ENCODE peak calls at places on chromosome 10, in five cellular contexts. U is hepatic stellate cell, S is uterus, Y is AG08395, N is Calu3. K is an unnamed sample.

GRCh38 chr10:103558916-103559315 is 65.4 kb downstream of the NEURL1 start:
- DNase-seq in U (no peak), S (no peak), Y (no peak), N (no peak), K (no peak)

GRCh38 chr10:17386021-17386420 is 68.4 kb downstream of the ST8SIA6 start:
- DNase-seq in U (no peak), S (no peak), Y (no peak), N (no peak), K (no peak)

GRCh38 chr10:7264313-7264741 is 146.5 kb downstream of the SFMBT2 start:
- DNase-seq in U (no peak), S (no peak), Y (no peak), N (peak), K (peak)

GRCh38 chr10:30803901-30804322 is 174.4 kb upstream of the LYZL2 start:
- DNase-seq in U (peak), S (peak), Y (peak), N (no peak), K (no peak)

GRCh38 chr10:97220371-97220770 is 34.6 kb upstream of the SLIT1 start:
- DNase-seq in U (no peak), S (no peak), Y (no peak), N (no peak), K (no peak)

GRCh38 chr10:86979977-86980448 is 11.7 kb downstream of the ADIRF start:
- DNase-seq in U (peak), S (peak), Y (peak), N (no peak), K (no peak)

GRCh38 chr10:129784286-129784685 is 179.8 kb downstream of the EBF3 start:
- DNase-seq in U (no peak), S (no peak), Y (no peak), N (no peak), K (no peak)

GRCh38 chr10:5575482-5576153 is 50.9 kb downstream of the CALML3 start:
- DNase-seq in U (peak), S (no peak), Y (peak), N (no peak), K (peak)

GRCh38 chr10:34303022-34303421 is 512.1 kb downstream of the PARD3 start:
- DNase-seq in U (no peak), S (no peak), Y (no peak), N (no peak), K (no peak)

GRCh38 chr10:86941991-86942421 is 15.4 kb downstream of the MMRN2 start:
- DNase-seq in U (no peak), S (no peak), Y (no peak), N (no peak), K (no peak)

GRCh38 chr10:130111848-130112180 is 1.2 kb upstream of the C10orf143 start:
- DNase-seq in U (no peak), S (no peak), Y (no peak), N (no peak), K (no peak)

GRCh38 chr10:104117839-104118323 is 4.1 kb upstream of the SFR1 start:
- DNase-seq in U (no peak), S (no peak), Y (no peak), N (peak), K (no peak)

GRCh38 chr10:31912898-31913847 is 15.5 kb downstream of the ARHGAP12 start:
- DNase-seq in U (no peak), S (no peak), Y (peak), N (no peak), K (no peak)

GRCh38 chr10:42744134-42744701 is 38.4 kb upstream of the BMS1 start:
- DNase-seq in U (no peak), S (no peak), Y (no peak), N (no peak), K (no peak)

GRCh38 chr10:12241810-12242529 is 46.0 kb downstream of the CDC123 start:
- DNase-seq in U (no peak), S (no peak), Y (no peak), N (no peak), K (no peak)

GRCh38 chr10:98331888-98332287 is 63.9 kb upstream of the LOXL4 start:
- DNase-seq in U (no peak), S (no peak), Y (no peak), N (no peak), K (peak)

GRCh38 chr10:408223-408622 is 273.0 kb downstream of the ZMYND11 start:
- DNase-seq in U (no peak), S (no peak), Y (peak), N (no peak), K (no peak)

GRCh38 chr10:5395168-5395567 is 9.5 kb downstream of the TUBAL3 start:
- DNase-seq in U (no peak), S (no peak), Y (no peak), N (no peak), K (no peak)

GRCh38 chr10:26696786-26697162 is 727 bp upstream of the PDSS1 start:
- DNase-seq in U (no peak), S (no peak), Y (no peak), N (no peak), K (no peak)

GRCh38 chr10:62747195-62747594 is 57.3 kb upstream of the ADO start:
- DNase-seq in U (peak), S (no peak), Y (no peak), N (no peak), K (no peak)

GRCh38 chr10:114486938-114487814 is 82.9 kb upstream of the AFAP1L2 start:
- DNase-seq in U (no peak), S (no peak), Y (no peak), N (no peak), K (no peak)

GRCh38 chr10:17217661-17218306 is 10.3 kb upstream of the VIM start:
- DNase-seq in U (peak), S (no peak), Y (peak), N (no peak), K (no peak)

GRCh38 chr10:4812041-4812440 is 14.0 kb upstream of the AKR1E2 start:
- DNase-seq in U (no peak), S (no peak), Y (peak), N (no peak), K (no peak)

GRCh38 chr10:1166828-1167275 is 110.7 kb downstream of the WDR37 start:
- DNase-seq in U (no peak), S (no peak), Y (no peak), N (no peak), K (no peak)

GRCh38 chr10:103553743-103554487 is 60.4 kb downstream of the NEURL1 start:
- DNase-seq in U (no peak), S (no peak), Y (no peak), N (no peak), K (no peak)

GRCh38 chr10:69541463-69541862 is 31.8 kb downstream of the NEUROG3 start:
- DNase-seq in U (no peak), S (no peak), Y (no peak), N (no peak), K (no peak)

GRCh38 chr10:15595260-15595659 is 124.5 kb downstream of the ITGA8 start:
- DNase-seq in U (no peak), S (no peak), Y (no peak), N (no peak), K (no peak)

GRCh38 chr10:30456262-30456661 is 22.3 kb downstream of the MAP3K8 start:
- DNase-seq in U (no peak), S (no peak), Y (no peak), N (no peak), K (no peak)

GRCh38 chr10:102596506-102596971 is 47.7 kb upstream of the TRIM8 start:
- DNase-seq in U (peak), S (peak), Y (peak), N (peak), K (peak)

GRCh38 chr10:3807221-3807927 is 22.4 kb upstream of the KLF6 start:
- DNase-seq in U (no peak), S (no peak), Y (no peak), N (no peak), K (no peak)

GRCh38 chr10:78782441-78782840 is 286.3 kb upstream of the ZMIZ1 start:
- DNase-seq in U (no peak), S (no peak), Y (no peak), N (no peak), K (no peak)

GRCh38 chr10:80429521-80429966 is 21.2 kb downstream of the PRXL2A start:
- DNase-seq in U (no peak), S (no peak), Y (no peak), N (peak), K (peak)

K was measured in H54.